ENCODE peak calls at places on chromosomes 1 and 21, in seven cellular contexts. M is transverse colon, H is A549, W is esophagus muscularis mucosa, X is ovary, Q is K562, N is suprapubic skin. C is an unnamed sample.

GRCh38 chr1:35448344-35448801 is 108.8 kb downstream of the KIAA0319L start:
- DNase-seq in X (no peak), N (no peak), H (no peak), M (no peak), Q (no peak), W (no peak), C (peak)

GRCh38 chr21:16891821-16892220 is 621.0 kb upstream of the CXADR start:
- DNase-seq in H (no peak), W (no peak), X (no peak), M (no peak), Q (no peak), N (no peak), C (no peak)

GRCh38 chr1:245988393-245989078 is 518.5 kb downstream of the SMYD3 start:
- DNase-seq in X (no peak), W (no peak), H (no peak), M (no peak), Q (peak), N (no peak), C (no peak)

GRCh38 chr1:36126797-36127500 is 1.9 kb upstream of the COL8A2 start:
- DNase-seq in W (no peak), Q (no peak), X (no peak), M (no peak), N (no peak), H (no peak), C (no peak)

GRCh38 chr1:71839876-71840275 is 442.5 kb downstream of the NEGR1 start:
- DNase-seq in M (no peak), W (no peak), X (no peak), H (no peak), N (no peak), Q (no peak), C (no peak)

GRCh38 chr1:89724369-89725015 is 91.6 kb downstream of the LRRC8C start:
- DNase-seq in H (no peak), W (no peak), Q (peak), N (no peak), M (peak), X (no peak), C (no peak)

GRCh38 chr1:94739521-94740061 is 80.6 kb upstream of the SLC44A3 start:
- DNase-seq in N (no peak), M (no peak), Q (no peak), X (no peak), W (peak), H (no peak), C (no peak)

GRCh38 chr1:164801246-164801731 is 242.3 kb downstream of the PBX1 start:
- DNase-seq in Q (no peak), N (no peak), W (no peak), X (no peak), M (no peak), H (no peak), C (no peak)

GRCh38 chr21:44444286-44444931 is 10.9 kb upstream of the LRRC3 start:
- DNase-seq in X (peak), N (no peak), W (no peak), H (peak), Q (peak), M (no peak), C (no peak)

GRCh38 chr1:66313446-66313845 is 220.5 kb upstream of the SGIP1 start:
- DNase-seq in X (no peak), W (no peak), N (no peak), H (no peak), Q (no peak), M (no peak), C (no peak)

GRCh38 chr1:113042336-113043143 is 30.5 kb upstream of the LRIG2 start:
- DNase-seq in H (peak), M (peak), Q (peak), X (peak), W (peak), N (peak), C (peak)

GRCh38 chr1:9235123-9235513 is 544 bp downstream of the H6PD start:
- DNase-seq in N (no peak), Q (no peak), W (no peak), M (no peak), X (peak), H (peak), C (peak)

GRCh38 chr1:25169610-25170009 is 62.7 kb downstream of the SYF2 start:
- DNase-seq in H (no peak), M (no peak), W (peak), X (no peak), N (no peak), Q (no peak), C (no peak)

GRCh38 chr21:45257673-45258341 is 29.9 kb downstream of the POFUT2 start:
- DNase-seq in W (peak), X (peak), M (no peak), Q (no peak), H (no peak), N (peak), C (no peak)

DNA sequence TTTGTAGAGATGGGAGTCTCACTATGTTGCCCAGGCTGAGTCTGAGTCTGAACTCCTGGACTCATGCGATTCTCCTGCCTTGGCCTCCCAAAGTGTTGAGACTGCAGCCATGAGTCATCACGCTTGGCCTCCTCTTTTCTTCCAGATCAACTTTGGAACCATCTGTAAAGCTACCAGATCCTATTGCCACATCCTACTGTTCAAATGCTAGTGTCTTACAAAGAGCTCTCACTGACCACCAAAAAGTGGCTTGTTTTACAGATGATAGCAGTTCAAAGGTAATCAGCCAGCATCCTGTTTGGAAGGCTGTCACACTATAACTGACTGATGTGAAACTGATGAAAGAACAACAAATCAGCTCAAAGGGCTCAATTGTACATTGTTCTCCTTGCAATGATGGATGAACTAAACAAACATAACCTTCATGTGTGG is 221.6 kb downstream of the AKT3 start:
- DNase-seq in X (no peak), Q (no peak), M (no peak), W (no peak), H (no peak), N (no peak), C (no peak)
- TF ChIP-seq EP300 in X (no peak), Q (no peak), M (no peak), W (no peak), H (no peak), N (no peak), C (no peak)

DNA sequence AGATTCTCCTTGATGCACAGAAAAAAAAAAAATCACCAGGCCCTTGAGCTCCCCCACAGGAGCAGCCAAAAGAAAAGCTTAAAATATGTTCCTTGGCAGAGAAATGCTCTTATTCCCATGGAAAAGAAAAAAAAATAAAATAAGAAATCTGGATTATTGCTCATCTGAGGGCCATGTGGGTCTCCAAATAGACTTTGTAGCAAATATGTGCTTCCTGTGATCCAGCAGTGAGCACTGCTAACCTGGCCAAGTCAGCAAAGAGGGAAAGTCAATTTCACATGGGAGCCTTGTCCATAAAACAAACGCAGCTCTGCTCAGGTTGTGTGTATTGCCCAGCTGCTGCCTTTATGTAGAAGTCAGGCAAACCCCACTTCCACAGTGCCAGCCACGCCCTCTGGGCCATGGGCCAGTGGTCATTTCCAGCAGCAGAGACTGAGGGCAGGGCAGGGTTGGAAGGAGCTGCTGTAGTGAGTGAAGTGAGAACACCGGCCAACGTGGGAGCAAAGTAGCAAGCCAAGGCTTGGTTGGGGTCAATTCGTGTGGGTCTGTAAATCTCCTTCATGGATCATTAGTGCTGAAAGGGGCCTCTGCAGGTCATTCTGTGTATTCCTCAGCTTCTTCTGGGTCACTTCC is 174.3 kb downstream of the LYPLAL1 start:
- DNase-seq in W (peak), H (no peak), M (no peak), Q (no peak), X (peak), N (peak), C (peak)
- TF ChIP-seq EP300 in W (no peak), H (no peak), M (no peak), Q (no peak), X (no peak), N (no peak), C (no peak)

GRCh38 chr1:153608742-153609584 is 4.0 kb downstream of the S100A16 start:
- DNase-seq in H (peak), N (no peak), M (peak), W (no peak), Q (peak), X (peak), C (peak)
- TF ChIP-seq EP300 in H (no peak), N (no peak), M (no peak), W (no peak), Q (peak), X (no peak), C (no peak)

GRCh38 chr1:27725374-27726172 is at the start of gene FAM76A:
- DNase-seq in X (peak), Q (peak), N (peak), W (peak), H (peak), M (peak), C (peak)
- TF ChIP-seq EP300 in X (no peak), Q (peak), N (no peak), W (no peak), H (no peak), M (no peak), C (no peak)

GRCh38 chr21:24693779-24694178 is 913.5 kb downstream of the MRPL39 start:
- DNase-seq in N (no peak), X (no peak), H (no peak), W (no peak), Q (no peak), M (no peak), C (no peak)
- TF ChIP-seq EP300 in N (no peak), X (no peak), H (no peak), W (no peak), Q (no peak), M (no peak), C (no peak)

GRCh38 chr1:52365746-52366516 is at the start of gene CC2D1B:
- DNase-seq in H (peak), N (peak), M (peak), Q (peak), X (peak), W (peak), C (peak)
- TF ChIP-seq EP300 in H (no peak), N (no peak), M (peak), Q (peak), X (no peak), W (no peak), C (no peak)

GRCh38 chr1:240701412-240701811 is 89.5 kb upstream of the GREM2 start:
- DNase-seq in M (no peak), W (no peak), X (no peak), N (no peak), Q (no peak), H (no peak), C (no peak)

GRCh38 chr1:240705584-240705983 is 93.6 kb upstream of the GREM2 start:
- DNase-seq in H (no peak), W (no peak), N (no peak), X (no peak), Q (no peak), M (no peak), C (no peak)

GRCh38 chr1:240709676-240710075 is 97.7 kb upstream of the GREM2 start:
- DNase-seq in X (no peak), H (no peak), N (no peak), M (no peak), Q (no peak), W (no peak), C (no peak)

GRCh38 chr1:240711020-240711419 is 99.1 kb upstream of the GREM2 start:
- DNase-seq in N (no peak), Q (no peak), X (no peak), H (no peak), W (no peak), M (no peak), C (no peak)

DNA sequence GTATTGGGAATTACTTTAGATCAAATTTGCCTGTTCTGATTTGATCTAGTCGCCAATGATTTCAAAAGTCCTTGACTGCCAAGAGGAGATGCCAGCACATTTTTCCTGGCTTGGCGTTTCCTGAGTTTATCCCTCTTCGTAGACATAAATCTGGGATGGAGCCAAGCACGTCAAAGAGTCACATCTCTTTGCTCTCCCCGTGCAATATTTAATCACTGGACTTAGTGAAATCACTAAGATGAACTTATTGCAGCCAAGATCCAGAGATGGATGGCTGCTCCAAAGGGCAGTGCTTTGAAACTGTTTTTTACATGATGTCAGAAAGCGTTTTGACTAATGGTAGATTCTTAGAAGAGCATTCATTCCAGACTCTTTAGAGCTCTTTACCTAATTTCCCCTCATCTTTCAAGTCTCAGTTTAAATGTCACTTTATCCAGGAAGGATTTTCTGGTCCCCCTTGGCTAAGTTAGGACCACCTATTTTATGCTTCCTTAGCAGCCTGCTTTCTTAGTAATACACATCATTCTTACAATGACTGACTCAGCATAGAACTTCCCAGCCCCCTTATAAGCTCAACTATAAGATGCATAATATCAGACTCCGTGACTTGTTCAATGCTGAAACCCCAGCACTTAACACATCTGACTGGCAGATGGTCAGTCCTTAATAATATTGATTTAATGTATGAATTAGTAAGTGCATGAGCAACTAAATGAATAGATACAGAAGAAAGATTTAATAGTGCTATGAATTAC is 94.4 kb upstream of the GREM2 start:
- DNase-seq in X (no peak), Q (no peak), M (no peak), W (no peak), H (no peak), N (no peak), C (no peak)
- TF ChIP-seq EP300 in X (no peak), Q (no peak), M (no peak), W (no peak), H (no peak), N (no peak), C (no peak)

DNA sequence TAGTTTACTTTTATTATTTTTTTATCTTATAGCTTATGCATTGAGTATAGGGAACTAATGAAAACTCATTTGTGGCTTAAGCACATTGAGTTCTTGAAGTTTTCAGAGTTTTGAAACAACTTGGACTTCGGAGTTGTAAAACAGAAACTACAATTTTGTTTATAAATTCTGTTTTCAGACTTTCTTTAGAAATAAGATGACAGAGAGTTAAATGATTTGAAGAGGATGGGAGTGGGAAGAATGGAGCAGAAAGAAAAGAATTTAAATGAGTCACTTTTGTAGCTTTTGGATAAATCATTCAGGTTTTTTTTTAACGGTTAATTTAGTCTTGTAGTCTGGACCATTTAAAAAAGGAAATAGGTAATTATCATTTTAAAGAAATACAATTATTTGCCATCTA is 32.3 kb downstream of the INKA2 start:
- DNase-seq in X (no peak), N (no peak), H (no peak), Q (no peak), M (no peak), W (no peak), C (no peak)
- TF ChIP-seq EP300 in X (no peak), N (no peak), H (no peak), Q (no peak), M (no peak), W (no peak), C (no peak)